ENCODE peak calls at places on chromosomes 3 and 15, in ten cellular contexts. D, H, A, N, I, E, J, R, T and O are unnamed samples. For H3K9me3, the result is how much of the 10 kb centered on the place peaks cover.

GRCh38 chr15:83206387-83206970 is 1.1 kb downstream of the HDGFL3 start:
- DNase-seq in D (no peak), H (no peak), A (peak), N (no peak), I (no peak), E (no peak), J (no peak), R (no peak), T (no peak), O (no peak)

GRCh38 chr3:134427400-134428111 is 53.3 kb upstream of the AMOTL2 start:
- DNase-seq in D (peak), H (no peak), A (peak), N (peak), I (no peak), E (no peak), J (peak), R (peak), T (no peak), O (no peak)

GRCh38 chr3:59566481-59566975 is 516.7 kb upstream of the CFAP20DC start:
- DNase-seq in D (no peak), H (no peak), A (peak), N (no peak), I (no peak), E (no peak), J (no peak), R (no peak), T (no peak), O (no peak)

GRCh38 chr15:86213888-86214287 is 134.2 kb downstream of the AGBL1 start:
- DNase-seq in D (no peak), H (no peak), A (no peak), N (no peak), I (no peak), E (no peak), J (no peak), R (no peak), T (no peak), O (no peak)

GRCh38 chr15:31403606-31404005 is 77.0 kb downstream of the KLF13 start:
- DNase-seq in D (no peak), H (no peak), A (peak), N (peak), I (no peak), E (no peak), J (no peak), R (no peak), T (no peak), O (no peak)

GRCh38 chr3:119681279-119681678 is 4.1 kb upstream of the COX17 start:
- DNase-seq in D (no peak), H (no peak), A (peak), N (peak), I (no peak), E (no peak), J (no peak), R (no peak), T (peak), O (no peak)

GRCh38 chr3:50464578-50464977 is 38.9 kb downstream of the CACNA2D2 start:
- DNase-seq in D (no peak), H (no peak), A (no peak), N (no peak), I (no peak), E (no peak), J (no peak), R (no peak), T (no peak), O (no peak)

GRCh38 chr3:128286691-128287090 is 133.4 kb downstream of the EEFSEC start:
- DNase-seq in D (no peak), H (no peak), A (no peak), N (no peak), I (no peak), E (no peak), J (no peak), R (no peak), T (no peak), O (no peak)

GRCh38 chr3:128698211-128699011 is 27.6 kb upstream of the RAB7A start:
- DNase-seq in D (peak), H (no peak), A (no peak), N (no peak), I (peak), E (peak), J (peak), R (no peak), T (peak), O (no peak)

GRCh38 chr3:52297242-52298146 is 9.9 kb downstream of the GLYCTK start:
- DNase-seq in D (no peak), H (no peak), A (no peak), N (no peak), I (no peak), E (peak), J (no peak), R (no peak), T (no peak), O (no peak)

GRCh38 chr3:35187908-35188307 is 451.4 kb upstream of the ARPP21 start:
- DNase-seq in D (no peak), H (no peak), A (no peak), N (no peak), I (no peak), E (no peak), J (no peak), R (no peak), T (no peak), O (no peak)

GRCh38 chr3:185688808-185689207 is 102.7 kb downstream of the SENP2 start:
- DNase-seq in D (no peak), H (no peak), A (peak), N (peak), I (no peak), E (no peak), J (peak), R (peak), T (no peak), O (no peak)

GRCh38 chr3:120095226-120096165 is 1.2 kb upstream of the GSK3B start:
- DNase-seq in D (peak), H (peak), A (peak), N (peak), I (peak), E (peak), J (peak), R (peak), T (peak), O (peak)

GRCh38 chr15:48064435-48064834 is 56.4 kb upstream of the SLC24A5 start:
- DNase-seq in D (no peak), H (no peak), A (no peak), N (peak), I (no peak), E (no peak), J (no peak), R (no peak), T (no peak), O (no peak)

GRCh38 chr15:51307811-51308210 is 30.6 kb downstream of the CYP19A1 start:
- DNase-seq in D (no peak), H (no peak), A (no peak), N (no peak), I (no peak), E (no peak), J (no peak), R (no peak), T (no peak), O (no peak)

GRCh38 chr3:6799264-6799915 is 61.5 kb upstream of the GRM7 start:
- DNase-seq in D (no peak), H (no peak), A (peak), N (no peak), I (no peak), E (no peak), J (no peak), R (no peak), T (peak), O (no peak)

GRCh38 chr15:63501256-63502089 is 2.9 kb upstream of the USP3 start:
- DNase-seq in D (peak), H (peak), A (peak), N (peak), I (peak), E (peak), J (peak), R (peak), T (peak), O (peak)

GRCh38 chr3:194680888-194681615 is 4.6 kb upstream of the FAM43A start:
- DNase-seq in D (no peak), H (no peak), A (no peak), N (no peak), I (no peak), E (no peak), J (no peak), R (no peak), T (no peak), O (no peak)

GRCh38 chr3:103308921-103309320 is 874.1 kb downstream of the ZPLD1 start:
- DNase-seq in D (no peak), H (no peak), A (no peak), N (no peak), I (no peak), E (no peak), J (no peak), R (no peak), T (peak), O (no peak)

GRCh38 chr3:13544293-13544831 is 4.6 kb upstream of the FBLN2 start:
- DNase-seq in D (no peak), H (no peak), A (peak), N (peak), I (no peak), E (no peak), J (peak), R (no peak), T (no peak), O (peak)

GRCh38 chr15:27899583-27900295 is 199.4 kb downstream of the OCA2 start:
- DNase-seq in D (no peak), H (no peak), A (no peak), N (no peak), I (no peak), E (no peak), J (no peak), R (no peak), T (no peak), O (no peak)
- H3K9me3 ChIP-seq in D (under half), H (under half), A (half or more), N (under half), I (under half), E (half or more), J (under half), R (under half), T (under half), O (under half)

GRCh38 chr3:147394168-147394941 is 12.0 kb downstream of the ZIC4 start:
- DNase-seq in D (no peak), H (no peak), A (no peak), N (no peak), I (no peak), E (no peak), J (no peak), R (no peak), T (no peak), O (no peak)
- H3K9me3 ChIP-seq in D (under half), H (under half), A (under half), N (under half), I (under half), E (under half), J (under half), R (under half), T (under half), O (under half)

GRCh38 chr15:25182736-25183445 is 228.1 kb downstream of the SNRPN start:
- DNase-seq in D (peak), H (no peak), A (no peak), N (no peak), I (peak), E (peak), J (peak), R (peak), T (no peak), O (peak)
- H3K9me3 ChIP-seq in D (under half), H (under half), A (under half), N (half or more), I (under half), E (half or more), J (under half), R (under half), T (under half), O (under half)

DNA sequence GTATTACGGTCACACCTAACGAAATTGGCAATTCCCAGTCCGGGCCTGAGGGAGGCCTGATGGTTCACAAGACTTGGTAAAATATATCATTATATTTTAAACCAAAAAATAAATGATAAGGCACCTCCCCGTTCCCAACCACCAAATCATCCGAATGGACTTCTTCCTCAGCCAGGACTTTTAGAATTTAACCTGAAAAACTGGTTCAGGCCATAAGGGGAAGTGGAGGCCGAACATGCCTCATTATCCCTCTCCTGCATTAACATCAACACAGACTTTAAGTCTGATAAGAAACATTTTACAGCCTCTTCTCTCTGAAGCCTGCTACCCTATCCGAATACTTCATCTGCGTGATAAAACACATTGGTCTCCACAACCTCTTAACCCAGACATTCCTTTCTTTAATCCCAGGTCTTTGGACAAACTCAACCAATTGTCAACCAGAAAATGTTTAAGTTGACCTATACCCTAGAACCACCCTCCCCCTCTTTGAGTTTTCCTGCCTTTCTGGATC is 800 bp upstream of the SLC41A3 start:
- DNase-seq in D (no peak), H (no peak), A (no peak), N (no peak), I (no peak), E (no peak), J (no peak), R (no peak), T (no peak), O (no peak)
- H3K9me3 ChIP-seq in D (under half), H (under half), A (under half), N (under half), I (under half), E (under half), J (under half), R (under half), T (under half), O (under half)

DNA sequence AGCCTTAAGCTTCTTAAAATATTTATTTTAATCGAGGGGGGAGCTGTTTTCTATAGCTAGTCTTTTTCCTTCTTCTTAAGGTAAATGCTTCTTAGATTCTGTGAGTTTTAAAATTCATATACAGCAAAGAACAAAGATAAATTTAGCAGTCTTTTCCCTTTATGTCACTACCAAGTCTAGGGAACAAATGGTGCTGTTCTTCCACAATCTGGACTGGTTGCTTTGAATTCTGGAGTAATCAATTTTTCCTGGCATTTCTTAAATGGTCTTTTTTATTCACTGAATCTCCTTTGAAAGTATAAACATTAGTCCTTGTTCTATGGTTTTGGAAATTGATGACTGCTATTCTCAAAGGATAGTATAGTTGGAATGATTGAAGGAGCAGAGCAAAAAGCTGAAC is 82.8 kb downstream of the CHL1 start:
- DNase-seq in D (no peak), H (no peak), A (no peak), N (no peak), I (no peak), E (no peak), J (no peak), R (no peak), T (no peak), O (no peak)
- H3K9me3 ChIP-seq in D (under half), H (under half), A (under half), N (under half), I (under half), E (under half), J (under half), R (under half), T (under half), O (under half)

DNA sequence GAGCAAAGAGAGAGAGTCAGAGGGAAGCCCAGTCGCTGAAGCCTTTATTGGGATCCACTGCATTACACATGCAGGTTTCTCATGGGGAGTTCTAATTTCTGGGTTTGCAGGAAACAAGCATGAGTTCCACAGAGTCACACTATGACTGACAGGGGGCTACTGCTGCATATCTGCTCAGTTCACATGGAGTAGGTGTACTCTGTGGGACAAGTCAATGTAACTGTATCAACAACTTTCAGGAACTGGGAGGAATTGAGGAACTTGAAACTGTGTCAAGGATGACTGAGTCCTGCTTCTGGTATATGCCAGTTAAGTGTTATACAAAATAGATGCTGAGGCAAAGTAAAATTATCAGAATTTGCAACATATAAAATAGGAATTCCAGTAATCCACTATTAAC is 110.8 kb downstream of the NPAP1 start:
- DNase-seq in D (no peak), H (no peak), A (no peak), N (no peak), I (no peak), E (no peak), J (no peak), R (no peak), T (no peak), O (no peak)
- H3K9me3 ChIP-seq in D (under half), H (under half), A (under half), N (under half), I (under half), E (under half), J (under half), R (under half), T (under half), O (under half)

DNA sequence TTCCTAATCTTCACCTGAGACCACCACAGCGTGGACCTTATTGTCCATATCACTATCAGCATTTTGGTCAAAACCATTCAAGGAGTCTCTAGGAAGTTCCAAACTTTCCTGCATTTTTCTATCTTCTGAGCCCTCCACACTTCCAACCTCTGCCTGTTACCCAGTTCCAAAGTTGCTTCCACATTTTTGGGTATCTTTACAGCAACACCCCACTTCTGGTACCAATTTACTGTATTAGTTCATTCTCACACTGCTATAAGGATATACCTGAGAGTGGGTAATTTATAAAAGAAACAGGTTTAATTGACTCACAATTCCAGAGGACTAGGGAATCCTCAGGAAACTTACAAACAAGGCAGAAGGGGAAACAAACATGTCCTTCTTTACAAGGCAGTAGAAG is 103.3 kb upstream of the CBLB start:
- DNase-seq in D (no peak), H (no peak), A (no peak), N (no peak), I (no peak), E (no peak), J (no peak), R (no peak), T (no peak), O (no peak)
- H3K9me3 ChIP-seq in D (under half), H (under half), A (under half), N (under half), I (under half), E (under half), J (under half), R (under half), T (under half), O (under half)